ENCODE peak calls at places on chromosome 20, in nine cellular contexts. One of them, this sample, is unnamed.

GRCh38 chr20:46414608-46415007 is 8.2 kb upstream of the ELMO2 start:
- DNase-seq in mammary epithelial cell: no peak
- DNase-seq in tibial artery: no peak
- DNase-seq in uterus: no peak
- DNase-seq in pancreas: no peak
- DNase-seq in Peyer's patch: no peak
- DNase-seq in CD8-positive, alpha-beta memory T cell: no peak
- DNase-seq in body of pancreas: no peak
- DNase-seq in CD4-positive, alpha-beta memory T cell: no peak
- DNase-seq in this sample: no peak

GRCh38 chr20:46021361-46022359 is 7.4 kb upstream of the SLC12A5 start:
- DNase-seq in mammary epithelial cell: no peak
- DNase-seq in tibial artery: no peak
- DNase-seq in uterus: no peak
- DNase-seq in pancreas: peak; percentile 76
- DNase-seq in Peyer's patch: peak; percentile 25
- DNase-seq in CD8-positive, alpha-beta memory T cell: peak; percentile 63
- DNase-seq in body of pancreas: peak; percentile 40
- DNase-seq in CD4-positive, alpha-beta memory T cell: no peak
- DNase-seq in this sample: peak; percentile 73

GRCh38 chr20:41418031-41418430 is 51.4 kb upstream of the EMILIN3 start:
- DNase-seq in mammary epithelial cell: no peak
- DNase-seq in tibial artery: no peak
- DNase-seq in uterus: no peak
- DNase-seq in pancreas: no peak
- DNase-seq in Peyer's patch: no peak
- DNase-seq in CD8-positive, alpha-beta memory T cell: no peak
- DNase-seq in body of pancreas: no peak
- DNase-seq in CD4-positive, alpha-beta memory T cell: no peak
- DNase-seq in this sample: no peak

GRCh38 chr20:33437141-33437911 is 6.2 kb downstream of the SNTA1 start:
- DNase-seq in mammary epithelial cell: no peak
- DNase-seq in tibial artery: peak; percentile 76
- DNase-seq in uterus: peak; percentile 35
- DNase-seq in pancreas: no peak
- DNase-seq in Peyer's patch: no peak
- DNase-seq in CD8-positive, alpha-beta memory T cell: no peak
- DNase-seq in body of pancreas: peak; percentile 40
- DNase-seq in CD4-positive, alpha-beta memory T cell: no peak
- DNase-seq in this sample: peak; percentile 82

GRCh38 chr20:10724774-10725173 is 51.0 kb upstream of the JAG1 start:
- DNase-seq in mammary epithelial cell: no peak
- DNase-seq in tibial artery: no peak
- DNase-seq in uterus: no peak
- DNase-seq in pancreas: no peak
- DNase-seq in Peyer's patch: no peak
- DNase-seq in CD8-positive, alpha-beta memory T cell: no peak
- DNase-seq in body of pancreas: no peak
- DNase-seq in CD4-positive, alpha-beta memory T cell: no peak
- DNase-seq in this sample: no peak

GRCh38 chr20:47271216-47271615 is 85.3 kb downstream of the ZMYND8 start:
- DNase-seq in mammary epithelial cell: no peak
- DNase-seq in tibial artery: no peak
- DNase-seq in uterus: no peak
- DNase-seq in pancreas: no peak
- DNase-seq in Peyer's patch: no peak
- DNase-seq in CD8-positive, alpha-beta memory T cell: no peak
- DNase-seq in body of pancreas: no peak
- DNase-seq in CD4-positive, alpha-beta memory T cell: no peak
- DNase-seq in this sample: no peak

GRCh38 chr20:14264869-14265268 is 72.5 kb downstream of the FLRT3 start:
- DNase-seq in mammary epithelial cell: peak; percentile 9
- DNase-seq in tibial artery: no peak
- DNase-seq in uterus: no peak
- DNase-seq in pancreas: no peak
- DNase-seq in Peyer's patch: no peak
- DNase-seq in CD8-positive, alpha-beta memory T cell: no peak
- DNase-seq in body of pancreas: no peak
- DNase-seq in CD4-positive, alpha-beta memory T cell: no peak
- DNase-seq in this sample: no peak

GRCh38 chr20:8933391-8933807 is 135.5 kb upstream of the PLCB4 start:
- DNase-seq in mammary epithelial cell: no peak
- DNase-seq in tibial artery: peak; percentile 51
- DNase-seq in uterus: peak; percentile 50
- DNase-seq in pancreas: no peak
- DNase-seq in Peyer's patch: no peak
- DNase-seq in CD8-positive, alpha-beta memory T cell: no peak
- DNase-seq in body of pancreas: no peak
- DNase-seq in CD4-positive, alpha-beta memory T cell: no peak
- DNase-seq in this sample: no peak

GRCh38 chr20:1119128-1119505 is 715 bp downstream of the PSMF1 start:
- DNase-seq in mammary epithelial cell: no peak
- DNase-seq in tibial artery: no peak
- DNase-seq in uterus: no peak
- DNase-seq in pancreas: no peak
- DNase-seq in Peyer's patch: no peak
- DNase-seq in CD8-positive, alpha-beta memory T cell: no peak
- DNase-seq in body of pancreas: no peak
- DNase-seq in CD4-positive, alpha-beta memory T cell: no peak
- DNase-seq in this sample: no peak

GRCh38 chr20:63696311-63696627 is 183 bp upstream of the TNFRSF6B start:
- DNase-seq in mammary epithelial cell: peak; percentile 85
- DNase-seq in tibial artery: no peak
- DNase-seq in uterus: no peak
- DNase-seq in pancreas: peak; percentile 56
- DNase-seq in Peyer's patch: no peak
- DNase-seq in CD8-positive, alpha-beta memory T cell: peak; percentile 67
- DNase-seq in body of pancreas: peak; percentile 37
- DNase-seq in CD4-positive, alpha-beta memory T cell: peak; percentile 20
- DNase-seq in this sample: no peak

GRCh38 chr20:9319687-9320384 is 194.6 kb upstream of the LAMP5 start:
- DNase-seq in mammary epithelial cell: no peak
- DNase-seq in tibial artery: no peak
- DNase-seq in uterus: no peak
- DNase-seq in pancreas: no peak
- DNase-seq in Peyer's patch: no peak
- DNase-seq in CD8-positive, alpha-beta memory T cell: no peak
- DNase-seq in body of pancreas: no peak
- DNase-seq in CD4-positive, alpha-beta memory T cell: no peak
- DNase-seq in this sample: no peak

GRCh38 chr20:41174373-41174772 is 37.0 kb downstream of the PLCG1 start:
- DNase-seq in mammary epithelial cell: no peak
- DNase-seq in tibial artery: peak; percentile 16
- DNase-seq in uterus: peak; percentile 11
- DNase-seq in pancreas: no peak
- DNase-seq in Peyer's patch: peak; percentile 11
- DNase-seq in CD8-positive, alpha-beta memory T cell: no peak
- DNase-seq in body of pancreas: no peak
- DNase-seq in CD4-positive, alpha-beta memory T cell: no peak
- DNase-seq in this sample: peak; percentile 11

GRCh38 chr20:11544029-11544678 is 373.5 kb upstream of the BTBD3 start:
- DNase-seq in mammary epithelial cell: peak; percentile 79
- DNase-seq in tibial artery: no peak
- DNase-seq in uterus: peak; percentile 24
- DNase-seq in pancreas: no peak
- DNase-seq in Peyer's patch: no peak
- DNase-seq in CD8-positive, alpha-beta memory T cell: no peak
- DNase-seq in body of pancreas: peak; percentile 31
- DNase-seq in CD4-positive, alpha-beta memory T cell: no peak
- DNase-seq in this sample: peak; percentile 54

GRCh38 chr20:51335329-51335841 is 207.1 kb downstream of the NFATC2 start:
- DNase-seq in mammary epithelial cell: peak; percentile 82
- DNase-seq in tibial artery: no peak
- DNase-seq in uterus: no peak
- DNase-seq in pancreas: no peak
- DNase-seq in Peyer's patch: no peak
- DNase-seq in CD8-positive, alpha-beta memory T cell: no peak
- DNase-seq in body of pancreas: no peak
- DNase-seq in CD4-positive, alpha-beta memory T cell: no peak
- DNase-seq in this sample: no peak

GRCh38 chr20:49672109-49672681 is 41.5 kb downstream of the B4GALT5 start:
- DNase-seq in mammary epithelial cell: no peak
- DNase-seq in tibial artery: no peak
- DNase-seq in uterus: no peak
- DNase-seq in pancreas: no peak
- DNase-seq in Peyer's patch: no peak
- DNase-seq in CD8-positive, alpha-beta memory T cell: no peak
- DNase-seq in body of pancreas: no peak
- DNase-seq in CD4-positive, alpha-beta memory T cell: no peak
- DNase-seq in this sample: no peak
- H3K4me1 ChIP-seq in mammary epithelial cell: peaks cover 30% of the 10 kb centered on the region
- H3K4me1 ChIP-seq in tibial artery: peaks cover 4% of the 10 kb centered on the region
- H3K4me1 ChIP-seq in uterus: no peaks in the 10 kb centered on the region
- H3K4me1 ChIP-seq in pancreas: peaks cover 50% of the 10 kb centered on the region
- H3K4me1 ChIP-seq in Peyer's patch: peaks cover 19% of the 10 kb centered on the region
- H3K4me1 ChIP-seq in CD8-positive, alpha-beta memory T cell: peaks cover 65% of the 10 kb centered on the region
- H3K4me1 ChIP-seq in body of pancreas: peaks cover 55% of the 10 kb centered on the region
- H3K4me1 ChIP-seq in CD4-positive, alpha-beta memory T cell: peaks cover 79% of the 10 kb centered on the region
- H3K4me1 ChIP-seq in this sample: peaks cover 75% of the 10 kb centered on the region

GRCh38 chr20:39812116-39812515 is 850.0 kb downstream of the DHX35 start:
- DNase-seq in mammary epithelial cell: peak; percentile 96
- DNase-seq in tibial artery: no peak
- DNase-seq in uterus: no peak
- DNase-seq in pancreas: no peak
- DNase-seq in Peyer's patch: no peak
- DNase-seq in CD8-positive, alpha-beta memory T cell: no peak
- DNase-seq in body of pancreas: no peak
- DNase-seq in CD4-positive, alpha-beta memory T cell: no peak
- DNase-seq in this sample: no peak
- H3K9me3 ChIP-seq in mammary epithelial cell: no peaks in the 10 kb centered on the region
- H3K9me3 ChIP-seq in tibial artery: no peaks in the 10 kb centered on the region
- H3K9me3 ChIP-seq in uterus: no peaks in the 10 kb centered on the region
- H3K9me3 ChIP-seq in pancreas: no peaks in the 10 kb centered on the region
- H3K9me3 ChIP-seq in Peyer's patch: no peaks in the 10 kb centered on the region
- H3K9me3 ChIP-seq in CD8-positive, alpha-beta memory T cell: no peaks in the 10 kb centered on the region
- H3K9me3 ChIP-seq in body of pancreas: no peaks in the 10 kb centered on the region
- H3K9me3 ChIP-seq in CD4-positive, alpha-beta memory T cell: no peaks in the 10 kb centered on the region
- H3K9me3 ChIP-seq in this sample: no peaks in the 10 kb centered on the region

GRCh38 chr20:19926581-19926980 is 90.6 kb upstream of the NAA20 start:
- DNase-seq in mammary epithelial cell: no peak
- DNase-seq in tibial artery: no peak
- DNase-seq in uterus: no peak
- DNase-seq in pancreas: no peak
- DNase-seq in Peyer's patch: no peak
- DNase-seq in CD8-positive, alpha-beta memory T cell: no peak
- DNase-seq in body of pancreas: no peak
- DNase-seq in CD4-positive, alpha-beta memory T cell: no peak
- DNase-seq in this sample: no peak

GRCh38 chr20:19930461-19930860 is 86.7 kb upstream of the NAA20 start:
- DNase-seq in mammary epithelial cell: no peak
- DNase-seq in tibial artery: no peak
- DNase-seq in uterus: no peak
- DNase-seq in pancreas: no peak
- DNase-seq in Peyer's patch: no peak
- DNase-seq in CD8-positive, alpha-beta memory T cell: no peak
- DNase-seq in body of pancreas: no peak
- DNase-seq in CD4-positive, alpha-beta memory T cell: no peak
- DNase-seq in this sample: no peak

GRCh38 chr20:19929749-19930148 is 87.4 kb upstream of the NAA20 start:
- DNase-seq in mammary epithelial cell: no peak
- DNase-seq in tibial artery: no peak
- DNase-seq in uterus: no peak
- DNase-seq in pancreas: no peak
- DNase-seq in Peyer's patch: no peak
- DNase-seq in CD8-positive, alpha-beta memory T cell: no peak
- DNase-seq in body of pancreas: peak; percentile 30
- DNase-seq in CD4-positive, alpha-beta memory T cell: no peak
- DNase-seq in this sample: no peak

GRCh38 chr20:19932170-19932667 is 84.9 kb upstream of the NAA20 start:
- DNase-seq in mammary epithelial cell: peak; percentile 64
- DNase-seq in tibial artery: peak; percentile 68
- DNase-seq in uterus: peak; percentile 69
- DNase-seq in pancreas: no peak
- DNase-seq in Peyer's patch: no peak
- DNase-seq in CD8-positive, alpha-beta memory T cell: no peak
- DNase-seq in body of pancreas: no peak
- DNase-seq in CD4-positive, alpha-beta memory T cell: no peak
- DNase-seq in this sample: peak; percentile 38

DNA sequence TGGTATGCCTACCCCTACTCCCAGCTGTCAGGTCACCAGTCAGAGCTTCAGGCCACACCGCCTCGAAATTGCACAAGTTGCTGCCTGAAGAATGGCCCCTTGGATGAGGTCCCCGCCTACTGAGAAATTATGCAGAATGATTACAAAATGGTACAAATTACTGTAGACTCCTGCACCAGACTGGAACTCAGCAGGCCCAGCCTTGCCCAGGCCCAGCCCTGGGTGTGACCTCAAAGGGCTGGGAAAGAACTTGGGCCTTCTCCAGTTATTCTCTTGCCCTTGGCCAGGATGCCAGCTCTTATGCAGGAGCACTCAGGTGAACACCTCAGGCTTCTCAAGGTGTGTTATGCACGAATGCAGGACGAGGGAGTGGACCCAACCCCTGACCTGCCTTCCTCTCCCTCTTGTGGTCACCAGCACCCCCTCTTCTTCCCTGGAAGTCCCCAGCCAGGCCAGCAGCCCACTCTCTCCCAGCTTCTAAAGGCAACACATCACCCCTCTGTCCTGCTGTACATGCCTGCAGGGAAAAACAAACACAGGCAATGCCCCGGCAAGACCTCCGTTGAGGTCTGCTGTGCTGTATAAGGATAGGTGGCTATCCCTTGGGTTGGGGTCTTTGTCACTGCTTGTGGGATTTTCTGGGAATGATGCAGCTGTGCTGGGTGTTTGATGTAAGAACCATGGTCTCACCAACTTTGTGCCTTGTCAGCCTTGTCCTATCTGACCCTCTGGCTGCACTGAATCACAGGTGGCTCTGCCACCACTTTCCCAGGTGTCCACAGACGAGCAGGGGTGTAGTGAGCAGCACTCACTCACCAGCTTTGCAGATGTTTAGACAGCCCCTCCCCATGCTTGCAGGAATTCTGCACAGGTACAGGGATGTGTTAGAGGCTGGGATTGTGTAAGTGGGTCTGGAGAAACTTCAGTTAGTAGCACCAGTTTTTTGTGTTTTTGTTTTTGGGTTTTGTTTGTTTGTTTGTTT is 88.5 kb upstream of the NAA20 start:
- DNase-seq in mammary epithelial cell: peak; percentile 97
- DNase-seq in tibial artery: no peak
- DNase-seq in uterus: no peak
- DNase-seq in pancreas: no peak
- DNase-seq in Peyer's patch: no peak
- DNase-seq in CD8-positive, alpha-beta memory T cell: no peak
- DNase-seq in body of pancreas: peak; percentile 79
- DNase-seq in CD4-positive, alpha-beta memory T cell: no peak
- DNase-seq in this sample: no peak
- H3K4me1 ChIP-seq in mammary epithelial cell: peaks cover 26% of the 10 kb centered on the region
- H3K4me1 ChIP-seq in tibial artery: no peaks in the 10 kb centered on the region
- H3K4me1 ChIP-seq in uterus: peaks cover 8% of the 10 kb centered on the region
- H3K4me1 ChIP-seq in pancreas: no peaks in the 10 kb centered on the region
- H3K4me1 ChIP-seq in Peyer's patch: no peaks in the 10 kb centered on the region
- H3K4me1 ChIP-seq in CD8-positive, alpha-beta memory T cell: no peaks in the 10 kb centered on the region
- H3K4me1 ChIP-seq in body of pancreas: peaks cover 16% of the 10 kb centered on the region
- H3K4me1 ChIP-seq in CD4-positive, alpha-beta memory T cell: no peaks in the 10 kb centered on the region
- H3K4me1 ChIP-seq in this sample: peaks cover 15% of the 10 kb centered on the region

GRCh38 chr20:23966298-23966697 is 22.3 kb downstream of the GGTLC1 start:
- DNase-seq in mammary epithelial cell: no peak
- DNase-seq in tibial artery: no peak
- DNase-seq in uterus: no peak
- DNase-seq in pancreas: no peak
- DNase-seq in Peyer's patch: no peak
- DNase-seq in CD8-positive, alpha-beta memory T cell: no peak
- DNase-seq in body of pancreas: no peak
- DNase-seq in CD4-positive, alpha-beta memory T cell: no peak
- DNase-seq in this sample: no peak
- H3K9me3 ChIP-seq in mammary epithelial cell: peaks cover 2% of the 10 kb centered on the region
- H3K9me3 ChIP-seq in tibial artery: no peaks in the 10 kb centered on the region
- H3K9me3 ChIP-seq in uterus: no peaks in the 10 kb centered on the region
- H3K9me3 ChIP-seq in pancreas: no peaks in the 10 kb centered on the region
- H3K9me3 ChIP-seq in Peyer's patch: no peaks in the 10 kb centered on the region
- H3K9me3 ChIP-seq in CD8-positive, alpha-beta memory T cell: no peaks in the 10 kb centered on the region
- H3K9me3 ChIP-seq in body of pancreas: no peaks in the 10 kb centered on the region
- H3K9me3 ChIP-seq in CD4-positive, alpha-beta memory T cell: no peaks in the 10 kb centered on the region
- H3K9me3 ChIP-seq in this sample: no peaks in the 10 kb centered on the region

This sample was measured in testis.